ENCODE peak calls at places on chromosomes 1 and 21, in seven cellular contexts. L is HTR-8/SVneo; V is effector memory CD4-positive, alpha-beta T cell; P is OCI-LY7; R is CD8-positive, alpha-beta T cell; T is lower lobe of right lung; D is CD4-positive, alpha-beta T cell. M is an unnamed sample.

GRCh38 chr1:173204693-173205092 is 2.4 kb downstream of the TNFSF4 start:
- DNase-seq in L (no peak), V (no peak), P (no peak), R (no peak), T (no peak), D (no peak), M (no peak)

GRCh38 chr1:240608707-240609106 is 3.2 kb downstream of the GREM2 start:
- DNase-seq in L (peak), V (no peak), P (peak), R (no peak), T (no peak), D (no peak), M (peak)

GRCh38 chr1:26278835-26279597 is 870 bp upstream of the SH3BGRL3 start:
- DNase-seq in L (no peak), V (no peak), P (peak), R (no peak), T (no peak), D (no peak), M (peak)

GRCh38 chr1:31695327-31695726 is 8.5 kb downstream of the COL16A1 start:
- DNase-seq in L (no peak), V (no peak), P (no peak), R (no peak), T (no peak), D (no peak), M (no peak)

GRCh38 chr1:213448360-213448759 is 397.3 kb downstream of the RPS6KC1 start:
- DNase-seq in L (no peak), V (no peak), P (no peak), R (no peak), T (no peak), D (no peak), M (no peak)

GRCh38 chr1:92965003-92965402 is 3.7 kb upstream of the DIPK1A start:
- DNase-seq in L (no peak), V (no peak), P (peak), R (peak), T (no peak), D (peak), M (no peak)

GRCh38 chr1:2279210-2279639 is 51.1 kb downstream of the SKI start:
- DNase-seq in L (peak), V (no peak), P (no peak), R (no peak), T (peak), D (no peak), M (peak)

GRCh38 chr1:84789014-84789413 is 98.8 kb upstream of the SSX2IP start:
- DNase-seq in L (no peak), V (no peak), P (no peak), R (no peak), T (no peak), D (no peak), M (no peak)

GRCh38 chr1:100320311-100321097 is 31.8 kb upstream of the CDC14A start:
- DNase-seq in L (no peak), V (no peak), P (no peak), R (no peak), T (no peak), D (no peak), M (no peak)

GRCh38 chr1:20361805-20362381 is 71.2 kb downstream of the VWA5B1 start:
- DNase-seq in L (peak), V (no peak), P (peak), R (no peak), T (no peak), D (no peak), M (no peak)

GRCh38 chr1:33295023-33295422 is 25.9 kb downstream of the A3GALT2 start:
- DNase-seq in L (no peak), V (no peak), P (no peak), R (no peak), T (no peak), D (no peak), M (no peak)

GRCh38 chr1:10514490-10515235 is 39.9 kb downstream of the PEX14 start:
- DNase-seq in L (no peak), V (no peak), P (no peak), R (no peak), T (no peak), D (no peak), M (no peak)

GRCh38 chr21:42130447-42130846 is 59.3 kb downstream of the UMODL1 start:
- DNase-seq in L (no peak), V (no peak), P (no peak), R (no peak), T (no peak), D (no peak), M (no peak)

GRCh38 chr1:230167419-230167852 is 100.4 kb downstream of the GALNT2 start:
- DNase-seq in L (peak), V (no peak), P (peak), R (peak), T (no peak), D (peak), M (no peak)

GRCh38 chr1:27113861-27114260 is 41.1 kb downstream of the SLC9A1 start:
- DNase-seq in L (no peak), V (no peak), P (no peak), R (peak), T (no peak), D (no peak), M (no peak)

GRCh38 chr1:211066781-211067384 is 67.1 kb downstream of the KCNH1 start:
- DNase-seq in L (no peak), V (no peak), P (no peak), R (no peak), T (no peak), D (no peak), M (no peak)

GRCh38 chr1:247332215-247332900 is 691 bp upstream of the ZNF496 start:
- DNase-seq in L (peak), V (peak), P (peak), R (peak), T (peak), D (peak), M (peak)

GRCh38 chr1:46300673-46301405 is 2.6 kb downstream of the LRRC41 start:
- DNase-seq in L (no peak), V (no peak), P (no peak), R (no peak), T (no peak), D (no peak), M (no peak)

GRCh38 chr1:15196807-15197530 is 43.4 kb downstream of the TMEM51 start:
- DNase-seq in L (no peak), V (no peak), P (no peak), R (no peak), T (no peak), D (no peak), M (no peak)

GRCh38 chr1:20413136-20413790 is 72.7 kb downstream of the CAMK2N1 start:
- DNase-seq in L (no peak), V (no peak), P (no peak), R (no peak), T (no peak), D (no peak), M (no peak)

GRCh38 chr1:232384172-232384571 is 245.8 kb downstream of the SIPA1L2 start:
- DNase-seq in L (no peak), V (no peak), P (no peak), R (no peak), T (no peak), D (no peak), M (no peak)

GRCh38 chr1:54331091-54331772 is 75.0 kb downstream of the SSBP3 start:
- DNase-seq in L (no peak), V (no peak), P (peak), R (no peak), T (no peak), D (no peak), M (no peak)